ENCODE peak calls at places on chromosome 19, in eight cellular contexts. T, H, E, P, R, O, D and Z are unnamed samples.

GRCh38 chr19:55086730-55087541 is 11.3 kb downstream of the EPS8L1 start:
- DNase-seq in T (peak), H (peak), E (peak), P (peak), R (peak), O (peak), D (peak), Z (peak)

GRCh38 chr19:33445752-33446070 is 72.2 kb downstream of the CEBPG start:
- DNase-seq in T (no peak), H (no peak), E (peak), P (no peak), R (no peak), O (no peak), D (no peak), Z (no peak)

GRCh38 chr19:17183858-17184271 is 31.3 kb upstream of the USE1 start:
- DNase-seq in T (no peak), H (no peak), E (no peak), P (no peak), R (no peak), O (no peak), D (peak), Z (no peak)

GRCh38 chr19:51366999-51367564 is 894 bp upstream of the ETFB start:
- DNase-seq in T (peak), H (no peak), E (peak), P (peak), R (no peak), O (no peak), D (peak), Z (no peak)

GRCh38 chr19:12666305-12667048 is at the start of the genes MAN2B1 and WDR83:
- DNase-seq in T (peak), H (peak), E (peak), P (peak), R (peak), O (peak), D (peak), Z (peak)

GRCh38 chr19:1400281-1401137 is 833 bp downstream of the GAMT start:
- DNase-seq in T (no peak), H (no peak), E (no peak), P (no peak), R (peak), O (no peak), D (no peak), Z (no peak)

GRCh38 chr19:2612619-2613249 is 89.8 kb downstream of the GNG7 start:
- DNase-seq in T (no peak), H (peak), E (no peak), P (no peak), R (no peak), O (no peak), D (no peak), Z (no peak)

GRCh38 chr19:50328257-50329145 is 676 bp downstream of the KCNC3 start:
- DNase-seq in T (no peak), H (no peak), E (no peak), P (no peak), R (peak), O (no peak), D (no peak), Z (no peak)

GRCh38 chr19:2426661-2427322 is 594 bp downstream of the TIMM13 start:
- DNase-seq in T (peak), H (peak), E (peak), P (peak), R (peak), O (peak), D (peak), Z (peak)

GRCh38 chr19:42068756-42069571 is 1.0 kb downstream of the GRIK5 start:
- DNase-seq in T (no peak), H (no peak), E (no peak), P (no peak), R (peak), O (no peak), D (no peak), Z (no peak)

GRCh38 chr19:42069619-42070293 is at the start of gene GRIK5:
- DNase-seq in T (no peak), H (no peak), E (no peak), P (no peak), R (peak), O (no peak), D (no peak), Z (no peak)

GRCh38 chr19:42067315-42067888 is 2.6 kb downstream of the GRIK5 start:
- DNase-seq in T (no peak), H (no peak), E (no peak), P (no peak), R (no peak), O (no peak), D (no peak), Z (no peak)

GRCh38 chr19:42066075-42066754 is 3.8 kb downstream of the GRIK5 start:
- DNase-seq in T (no peak), H (peak), E (no peak), P (no peak), R (peak), O (peak), D (no peak), Z (peak)

DNA sequence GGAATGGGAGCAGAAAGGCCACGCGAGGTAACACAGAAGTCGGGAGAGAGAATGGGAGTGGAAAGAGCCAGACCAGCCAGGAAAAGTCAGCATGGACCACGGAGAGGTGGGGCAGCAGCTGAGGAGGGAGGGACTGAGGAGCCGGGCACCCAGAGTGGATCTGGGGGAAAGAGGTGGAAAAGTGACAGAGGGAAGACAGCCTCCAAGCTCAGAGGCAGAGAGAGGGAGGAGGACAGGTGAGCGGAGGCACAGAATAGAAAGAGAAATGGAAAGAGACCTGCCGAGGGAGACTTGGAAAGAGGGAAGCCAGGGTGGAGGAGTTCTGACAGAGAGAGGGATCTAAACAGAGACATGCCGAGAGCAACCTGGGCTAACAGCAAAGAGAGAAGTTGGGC is 1.6 kb downstream of the GRIK5 start:
- DNase-seq in T (no peak), H (no peak), E (no peak), P (no peak), R (no peak), O (no peak), D (no peak), Z (no peak)
- H3K4me3 ChIP-seq in T (no peak), H (no peak), E (no peak), P (no peak), R (peak), O (no peak), D (no peak), Z (no peak)

GRCh38 chr19:46350029-46350757 is 3.3 kb downstream of the PPP5C start:
- DNase-seq in T (no peak), H (no peak), E (no peak), P (no peak), R (no peak), O (no peak), D (no peak), Z (no peak)

GRCh38 chr19:46347985-46348384 is 1.1 kb downstream of the PPP5C start:
- DNase-seq in T (no peak), H (no peak), E (no peak), P (no peak), R (no peak), O (no peak), D (no peak), Z (no peak)

GRCh38 chr19:46351241-46352041 is 4.6 kb downstream of the PPP5C start:
- DNase-seq in T (no peak), H (peak), E (no peak), P (no peak), R (no peak), O (peak), D (no peak), Z (peak)

GRCh38 chr19:46349311-46349993 is 2.6 kb downstream of the PPP5C start:
- DNase-seq in T (no peak), H (no peak), E (no peak), P (no peak), R (no peak), O (no peak), D (no peak), Z (no peak)

GRCh38 chr19:46350758-46351159 is 3.9 kb downstream of the PPP5C start:
- DNase-seq in T (peak), H (no peak), E (no peak), P (no peak), R (no peak), O (no peak), D (no peak), Z (no peak)
- H3K4me3 ChIP-seq in T (peak), H (no peak), E (no peak), P (peak), R (no peak), O (no peak), D (peak), Z (no peak)

GRCh38 chr19:4064551-4065260 is 2.0 kb downstream of the ZBTB7A start:
- DNase-seq in T (peak), H (no peak), E (peak), P (peak), R (peak), O (no peak), D (peak), Z (peak)

GRCh38 chr19:4064073-4064550 is 2.6 kb downstream of the ZBTB7A start:
- DNase-seq in T (no peak), H (no peak), E (no peak), P (no peak), R (peak), O (peak), D (no peak), Z (peak)

GRCh38 chr19:4066682-4067395 is at the start of gene ZBTB7A:
- DNase-seq in T (peak), H (peak), E (peak), P (peak), R (peak), O (peak), D (peak), Z (peak)

GRCh38 chr19:4066176-4066606 is 508 bp downstream of the ZBTB7A start:
- DNase-seq in T (peak), H (no peak), E (peak), P (no peak), R (no peak), O (no peak), D (peak), Z (no peak)

DNA sequence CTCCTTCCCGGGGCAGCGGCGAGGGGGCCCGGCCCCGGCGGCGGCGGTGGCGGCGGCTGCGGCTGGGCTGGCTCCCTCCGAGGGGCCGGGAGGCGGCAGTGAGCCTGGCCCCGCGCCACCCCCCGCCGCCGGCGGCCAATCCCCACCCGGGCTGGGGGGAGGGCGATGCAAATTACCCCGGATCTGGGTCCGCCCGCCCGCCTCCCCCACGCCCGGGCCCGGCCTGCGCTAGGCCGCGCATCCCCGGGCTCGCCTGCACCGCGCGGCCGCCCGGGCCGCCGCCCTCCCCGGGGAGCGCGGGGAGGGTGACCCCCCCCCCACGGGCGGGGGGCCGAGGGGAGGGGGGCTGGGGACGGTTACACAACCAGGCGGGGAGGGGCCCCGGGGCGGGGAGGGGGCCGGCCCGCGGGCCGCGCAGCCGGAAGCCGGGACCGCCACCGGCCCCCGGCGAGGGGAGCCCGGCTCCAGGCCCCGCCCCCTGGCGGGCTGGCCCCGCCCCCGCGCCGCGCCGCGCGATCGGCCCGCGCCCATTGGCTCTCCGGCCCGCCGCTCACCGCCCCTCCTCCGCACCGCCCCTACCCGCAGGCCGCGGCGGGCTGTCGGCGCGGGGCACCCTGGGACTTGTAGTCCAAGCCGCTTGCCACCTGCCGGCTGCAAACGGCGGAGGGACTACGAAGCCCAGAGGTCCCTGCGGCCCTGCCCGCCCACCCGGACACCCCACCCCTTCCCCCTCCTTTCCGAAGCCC is 1.1 kb downstream of the ZBTB7A start:
- DNase-seq in T (peak), H (peak), E (peak), P (peak), R (peak), O (peak), D (peak), Z (peak)
- H3K4me3 ChIP-seq in T (no peak), H (peak), E (no peak), P (no peak), R (peak), O (peak), D (peak), Z (peak)

GRCh38 chr19:38331728-38332127 is 3.9 kb upstream of the CATSPERG start:
- DNase-seq in T (no peak), H (no peak), E (no peak), P (no peak), R (no peak), O (no peak), D (no peak), Z (no peak)
- H3K4me3 ChIP-seq in T (no peak), H (no peak), E (no peak), P (no peak), R (no peak), O (no peak), D (no peak), Z (no peak)

DNA sequence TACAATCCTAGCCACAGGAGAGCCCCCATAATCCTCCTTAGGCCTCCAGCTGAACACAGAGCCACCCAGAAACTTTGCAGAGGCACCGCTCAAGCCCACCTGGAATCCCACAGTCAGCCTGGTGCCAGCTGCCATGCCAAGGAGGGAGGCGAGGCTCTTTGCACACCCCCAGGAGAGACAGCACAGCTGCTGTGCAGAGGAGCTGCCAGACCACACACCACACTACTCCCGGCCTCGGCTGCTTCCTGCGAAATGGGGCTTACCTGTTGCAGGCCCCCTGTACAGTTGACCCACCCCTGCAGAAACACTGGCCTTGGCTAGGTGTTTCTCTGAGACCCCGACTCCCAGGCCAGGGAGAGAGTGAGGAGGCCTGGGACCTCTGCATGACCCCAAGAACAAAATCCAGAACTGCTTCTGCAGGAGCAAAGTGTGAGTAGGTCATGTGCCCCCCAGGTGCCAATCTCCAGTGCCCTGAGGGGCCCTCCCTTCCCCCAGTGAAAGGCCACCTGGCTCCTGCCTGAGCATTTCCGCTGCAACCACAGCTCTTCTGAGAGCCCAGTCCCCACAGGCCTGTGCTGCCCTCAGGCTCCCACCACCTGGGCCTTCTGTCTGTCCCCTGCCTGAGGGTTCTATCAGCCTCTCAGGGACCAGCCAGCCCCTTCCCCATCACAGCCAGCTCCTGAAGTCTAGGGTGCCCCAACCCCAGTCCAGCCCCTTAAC is 580.4 kb downstream of the UQCRFS1 start:
- DNase-seq in T (no peak), H (no peak), E (no peak), P (no peak), R (no peak), O (no peak), D (no peak), Z (no peak)
- H3K4me3 ChIP-seq in T (no peak), H (no peak), E (no peak), P (no peak), R (no peak), O (no peak), D (no peak), Z (no peak)

GRCh38 chr19:8147579-8147978 is 1.8 kb downstream of the FBN3 start:
- DNase-seq in T (no peak), H (no peak), E (no peak), P (no peak), R (no peak), O (no peak), D (no peak), Z (no peak)
- H3K4me3 ChIP-seq in T (no peak), H (no peak), E (no peak), P (no peak), R (no peak), O (no peak), D (no peak), Z (no peak)

GRCh38 chr19:6556043-6556449 is 25.2 kb downstream of the TNFSF9 start:
- DNase-seq in T (no peak), H (no peak), E (no peak), P (no peak), R (no peak), O (no peak), D (no peak), Z (no peak)

GRCh38 chr19:6556480-6556879 is 25.7 kb downstream of the TNFSF9 start:
- DNase-seq in T (no peak), H (peak), E (no peak), P (no peak), R (no peak), O (no peak), D (no peak), Z (no peak)

GRCh38 chr19:6551091-6551490 is 20.3 kb downstream of the TNFSF9 start:
- DNase-seq in T (no peak), H (no peak), E (no peak), P (no peak), R (no peak), O (no peak), D (no peak), Z (no peak)

GRCh38 chr19:6551607-6552450 is 21.0 kb downstream of the TNFSF9 start:
- DNase-seq in T (peak), H (peak), E (no peak), P (peak), R (peak), O (no peak), D (peak), Z (no peak)
- H3K4me3 ChIP-seq in T (peak), H (no peak), E (no peak), P (no peak), R (peak), O (no peak), D (peak), Z (no peak)

GRCh38 chr19:31678421-31678820 is 329.2 kb upstream of the TSHZ3 start:
- DNase-seq in T (no peak), H (no peak), E (no peak), P (no peak), R (no peak), O (no peak), D (no peak), Z (peak)

GRCh38 chr19:31676271-31677004 is 327.2 kb upstream of the TSHZ3 start:
- DNase-seq in T (no peak), H (peak), E (no peak), P (no peak), R (peak), O (no peak), D (no peak), Z (no peak)

GRCh38 chr19:31675187-31675913 is 326.1 kb upstream of the TSHZ3 start:
- DNase-seq in T (no peak), H (peak), E (no peak), P (no peak), R (no peak), O (peak), D (no peak), Z (peak)

GRCh38 chr19:31670931-31671330 is 321.7 kb upstream of the TSHZ3 start:
- DNase-seq in T (no peak), H (no peak), E (no peak), P (no peak), R (no peak), O (no peak), D (no peak), Z (no peak)

GRCh38 chr19:31674503-31675186 is 325.4 kb upstream of the TSHZ3 start:
- DNase-seq in T (no peak), H (peak), E (no peak), P (no peak), R (no peak), O (peak), D (no peak), Z (no peak)
- H3K4me3 ChIP-seq in T (no peak), H (no peak), E (no peak), P (no peak), R (no peak), O (no peak), D (no peak), Z (no peak)